ENCODE peak calls at places on chromosomes 5 and 9, in ten cellular contexts. J, I, N, G, X, O, M, B, R and D are unnamed samples.

GRCh38 chr5:65880673-65881072 is 45.7 kb upstream of the ERBIN start:
- DNase-seq in G (no peak), R (no peak), O (no peak), N (no peak), B (no peak), M (no peak), X (no peak), J (no peak), I (peak; percentile 42), D (no peak)

GRCh38 chr9:19381656-19382055 is 1.6 kb upstream of the RPS6 start:
- DNase-seq in G (no peak), J (no peak), X (no peak), O (no peak), M (no peak), I (no peak), B (no peak), N (no peak), R (no peak), D (no peak)

GRCh38 chr9:131478421-131478868 is 24.3 kb upstream of the POMT1 start:
- DNase-seq in N (peak; percentile 56), R (peak; percentile 46), G (no peak), I (peak; percentile 68), B (peak; percentile 3), M (peak; percentile 33), O (peak; percentile 69), J (peak; percentile 34), X (peak; percentile 51), D (no peak)

GRCh38 chr9:4147476-4148214 is 152.2 kb downstream of the GLIS3 start:
- DNase-seq in X (peak; percentile 24), O (no peak), B (no peak), M (no peak), G (no peak), I (no peak), N (no peak), J (peak; percentile 38), R (no peak), D (no peak)

GRCh38 chr9:86041331-86041741 is 58.0 kb downstream of the GOLM1 start:
- DNase-seq in R (peak; percentile 59), O (peak; percentile 68), X (peak; percentile 66), G (no peak), J (no peak), B (no peak), I (no peak), M (no peak), N (no peak), D (no peak)

GRCh38 chr9:121359358-121360294 is 10.4 kb downstream of the STOM start:
- DNase-seq in O (no peak), I (no peak), J (no peak), R (no peak), N (no peak), X (no peak), G (no peak), M (no peak), B (no peak), D (no peak)

GRCh38 chr9:86022687-86023266 is 76.6 kb downstream of the GOLM1 start:
- DNase-seq in B (no peak), O (no peak), I (no peak), M (no peak), J (no peak), R (no peak), G (no peak), N (no peak), X (no peak), D (no peak)

GRCh38 chr5:179368016-179368805 is 22.9 kb upstream of the ADAMTS2 start:
- DNase-seq in R (no peak), B (no peak), N (no peak), G (no peak), I (no peak), X (no peak), O (no peak), J (no peak), M (no peak), D (no peak)

GRCh38 chr9:37486256-37486615 is 488 bp downstream of the POLR1E start:
- DNase-seq in M (no peak), G (no peak), X (no peak), B (no peak), I (no peak), J (no peak), N (no peak), O (no peak), R (no peak), D (no peak)

GRCh38 chr9:37491939-37492338 is 6.2 kb downstream of the POLR1E start:
- DNase-seq in O (peak; percentile 49), R (no peak), X (no peak), G (no peak), J (no peak), I (no peak), B (no peak), N (no peak), M (no peak), D (no peak)

GRCh38 chr9:37485389-37486255 is at the start of gene POLR1E:
- DNase-seq in B (peak; percentile 84), X (peak; percentile 97), R (peak; percentile 92), M (peak; percentile 91), O (peak; percentile 98), J (peak; percentile 99), N (peak; percentile 96), G (peak; percentile 93), I (peak; percentile 96), D (peak; percentile 87)

DNA sequence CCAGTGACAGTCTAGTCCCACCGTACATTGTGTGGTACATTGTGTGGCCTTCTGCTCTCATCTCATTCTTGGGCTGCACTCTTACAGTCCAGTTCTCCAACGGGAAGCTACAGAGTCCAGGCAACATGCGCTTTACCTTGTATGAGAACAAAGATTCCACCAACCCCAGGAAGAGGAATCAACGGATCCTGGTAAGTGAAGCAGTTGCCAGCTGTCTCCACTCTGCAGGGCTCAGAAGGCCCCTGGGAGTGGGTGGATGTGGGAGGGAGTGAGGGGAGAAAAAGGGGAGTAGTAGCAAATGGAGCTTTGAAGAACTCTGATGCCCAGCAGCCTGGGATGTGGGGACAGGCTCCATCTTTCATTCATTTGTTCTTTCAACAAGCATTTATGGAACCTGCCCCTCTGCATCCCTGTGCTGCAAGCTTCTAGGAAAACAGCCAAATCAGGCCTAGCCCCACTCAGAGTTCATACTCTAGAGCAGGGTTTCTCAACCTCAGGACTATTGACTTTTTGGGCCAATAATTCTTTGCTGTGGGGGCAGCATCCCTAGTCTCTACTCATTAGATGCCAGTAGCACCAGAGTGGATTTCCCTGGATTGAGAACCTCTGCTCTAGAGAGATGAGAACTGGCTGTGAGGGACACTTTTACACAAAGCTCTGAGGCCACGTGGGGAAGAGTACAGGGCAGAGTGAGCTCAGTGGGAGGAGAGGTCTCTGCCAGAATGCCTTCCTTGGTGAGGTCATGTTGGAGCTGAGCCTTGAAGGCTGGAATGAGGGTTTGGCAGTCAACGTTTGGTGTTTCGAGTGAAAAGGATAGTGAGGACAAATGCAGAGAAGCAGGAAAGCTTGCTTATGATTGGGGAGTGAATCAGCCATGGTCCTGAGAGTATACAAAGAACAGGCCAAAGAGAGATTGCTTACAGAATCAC is 1.1 kb downstream of the POLR1E start:
- DNase-seq in I (peak; percentile 42), O (peak; percentile 84), B (no peak), J (no peak), M (no peak), X (peak; percentile 21), N (peak; percentile 41), G (no peak), R (peak; percentile 73), D (no peak)
- TF ChIP-seq POLR2A in I (no peak), O (no peak), B (no peak), J (no peak), M (no peak), X (no peak), N (no peak), G (no peak), R (no peak), D (no peak)

DNA sequence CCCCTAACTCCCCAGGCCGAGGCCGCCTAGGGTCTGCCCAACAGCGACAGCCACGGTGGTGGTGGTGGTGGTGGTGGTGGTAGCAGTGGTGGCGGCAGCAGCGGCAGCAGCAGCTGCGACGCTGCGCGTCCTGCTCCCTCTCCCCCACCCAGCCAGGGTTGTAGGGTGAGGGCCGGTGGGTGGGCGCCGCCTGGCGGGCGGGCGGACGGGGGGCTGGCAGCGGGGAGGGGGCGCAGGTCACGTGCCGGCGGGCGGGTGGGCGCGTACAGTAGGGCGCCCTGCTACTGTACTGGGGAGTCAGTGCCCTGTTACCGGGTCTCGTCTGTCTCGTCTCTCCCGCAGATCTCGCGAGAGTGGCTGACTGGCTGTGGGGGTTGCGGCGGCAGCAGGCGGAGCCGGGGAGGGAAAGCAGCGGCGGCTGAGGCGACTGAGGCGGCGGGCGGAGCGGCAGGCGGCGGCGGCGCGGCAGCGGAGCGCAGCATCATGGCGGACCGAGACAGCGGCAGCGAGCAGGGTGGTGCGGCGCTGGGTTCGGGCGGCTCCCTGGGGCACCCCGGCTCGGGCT is at the start of gene PURA:
- DNase-seq in O (peak; percentile 98), G (peak; percentile 95), J (peak; percentile 92), N (peak; percentile 96), R (peak; percentile 95), B (peak; percentile 75), M (no peak), X (peak; percentile 97), I (peak; percentile 97), D (peak; percentile 90)
- TF ChIP-seq POLR2A in O (peak; percentile 86), G (no peak), J (peak; percentile 85), N (peak; percentile 73), R (peak; percentile 79), B (no peak), M (no peak), X (peak; percentile 60), I (no peak), D (peak; percentile 84)

DNA sequence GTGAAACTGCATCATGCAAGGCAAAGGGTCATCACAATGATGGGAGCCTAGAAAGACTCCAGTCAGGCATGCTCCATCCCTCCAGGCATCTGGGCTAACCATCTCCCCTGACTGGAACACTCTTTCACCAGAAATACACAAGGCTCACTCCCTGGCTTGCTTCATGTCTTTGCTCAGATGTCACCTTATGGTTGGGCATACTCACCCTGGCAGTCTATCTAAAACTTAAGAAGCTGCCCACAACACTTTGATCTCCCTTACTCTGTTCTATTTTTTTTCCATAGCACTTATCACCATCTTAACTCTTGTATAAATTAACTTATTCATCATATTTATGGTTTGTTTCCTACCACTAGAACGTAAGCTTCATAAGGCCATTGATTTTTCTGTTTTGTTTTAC is 90.0 kb downstream of the SPEF2 start:
- DNase-seq in X (no peak), I (no peak), B (no peak), R (no peak), N (no peak), J (no peak), O (no peak), M (no peak), G (no peak), D (no peak)
- TF ChIP-seq POLR2A in X (no peak), I (no peak), B (no peak), R (no peak), N (no peak), J (no peak), O (no peak), M (no peak), G (no peak), D (no peak)

GRCh38 chr5:177377851-177378776 is 6.1 kb upstream of the SLC34A1 start:
- DNase-seq in O (no peak), X (no peak), M (no peak), J (no peak), R (no peak), G (no peak), B (no peak), N (no peak), I (no peak), D (no peak)

GRCh38 chr5:177382423-177383029 is 1.7 kb upstream of the SLC34A1 start:
- DNase-seq in R (no peak), M (no peak), X (peak; percentile 14), G (no peak), O (no peak), N (no peak), B (no peak), I (peak; percentile 33), J (no peak), D (no peak)

GRCh38 chr5:177376107-177376506 is 8.1 kb upstream of the SLC34A1 start:
- DNase-seq in M (no peak), O (no peak), N (no peak), B (no peak), X (no peak), I (no peak), J (no peak), G (no peak), R (no peak), D (no peak)

GRCh38 chr5:177380805-177381126 is 3.5 kb upstream of the SLC34A1 start:
- DNase-seq in X (no peak), N (no peak), R (no peak), G (no peak), I (no peak), M (no peak), B (no peak), J (no peak), O (no peak), D (no peak)

GRCh38 chr5:177378884-177379883 is 5.0 kb upstream of the SLC34A1 start:
- DNase-seq in O (no peak), I (peak; percentile 83), B (no peak), X (no peak), R (no peak), J (peak; percentile 84), M (no peak), G (no peak), N (no peak), D (peak; percentile 85)
- TF ChIP-seq POLR2A in O (no peak), I (peak; percentile 32), B (no peak), X (no peak), R (no peak), J (no peak), M (no peak), G (no peak), N (no peak), D (no peak)